ENCODE peak calls at places on chromosomes 3 and 15, in five cellular contexts. One of them, this sample, is unnamed.

GRCh38 chr3:185717121-185717520 is 107.7 kb downstream of the IGF2BP2 start:
- DNase-seq in fibroblast of lung: peak
- DNase-seq in colonic mucosa: no peak
- DNase-seq in thyroid gland: no peak
- DNase-seq in mammary epithelial cell: peak
- DNase-seq in this sample: peak

GRCh38 chr15:51681303-51681963 is at the start of gene SCG3:
- DNase-seq in fibroblast of lung: peak
- DNase-seq in colonic mucosa: peak
- DNase-seq in thyroid gland: peak
- DNase-seq in mammary epithelial cell: peak
- DNase-seq in this sample: peak

GRCh38 chr15:42035362-42035761 is 14.5 kb upstream of the PLA2G4E start:
- DNase-seq in fibroblast of lung: peak
- DNase-seq in colonic mucosa: peak
- DNase-seq in thyroid gland: no peak
- DNase-seq in mammary epithelial cell: peak
- DNase-seq in this sample: peak

GRCh38 chr15:42921049-42921731 is 612 bp upstream of the TTBK2 start:
- DNase-seq in fibroblast of lung: peak
- DNase-seq in colonic mucosa: peak
- DNase-seq in thyroid gland: peak
- DNase-seq in mammary epithelial cell: peak
- DNase-seq in this sample: peak

GRCh38 chr15:99306694-99307338 is 55.5 kb downstream of the LRRC28 start:
- DNase-seq in fibroblast of lung: peak
- DNase-seq in colonic mucosa: no peak
- DNase-seq in thyroid gland: peak
- DNase-seq in mammary epithelial cell: no peak
- DNase-seq in this sample: no peak

GRCh38 chr3:141556034-141556433 is 69.2 kb downstream of the RASA2 start:
- DNase-seq in fibroblast of lung: peak
- DNase-seq in colonic mucosa: no peak
- DNase-seq in thyroid gland: no peak
- DNase-seq in mammary epithelial cell: peak
- DNase-seq in this sample: peak

GRCh38 chr15:64016257-64016656 is 30.0 kb downstream of the DAPK2 start:
- DNase-seq in fibroblast of lung: no peak
- DNase-seq in colonic mucosa: no peak
- DNase-seq in thyroid gland: no peak
- DNase-seq in mammary epithelial cell: no peak
- DNase-seq in this sample: no peak

GRCh38 chr3:492586-493296 is 296.2 kb downstream of the CHL1 start:
- DNase-seq in fibroblast of lung: no peak
- DNase-seq in colonic mucosa: no peak
- DNase-seq in thyroid gland: no peak
- DNase-seq in mammary epithelial cell: no peak
- DNase-seq in this sample: no peak

GRCh38 chr3:47579875-47580274 is 1.2 kb upstream of the CSPG5 start:
- DNase-seq in fibroblast of lung: no peak
- DNase-seq in colonic mucosa: no peak
- DNase-seq in thyroid gland: no peak
- DNase-seq in mammary epithelial cell: no peak
- DNase-seq in this sample: no peak

GRCh38 chr15:98900382-98900781 is 107.2 kb downstream of the PGPEP1L start:
- DNase-seq in fibroblast of lung: peak
- DNase-seq in colonic mucosa: no peak
- DNase-seq in thyroid gland: no peak
- DNase-seq in mammary epithelial cell: no peak
- DNase-seq in this sample: peak

GRCh38 chr3:25037049-25037547 is 391.0 kb upstream of the RARB start:
- DNase-seq in fibroblast of lung: peak
- DNase-seq in colonic mucosa: no peak
- DNase-seq in thyroid gland: peak
- DNase-seq in mammary epithelial cell: no peak
- DNase-seq in this sample: peak

GRCh38 chr15:60477991-60478632 is 830 bp downstream of the ICE2 start:
- DNase-seq in fibroblast of lung: peak
- DNase-seq in colonic mucosa: peak
- DNase-seq in thyroid gland: peak
- DNase-seq in mammary epithelial cell: peak
- DNase-seq in this sample: peak

GRCh38 chr3:114504941-114505632 is 211.3 kb downstream of the TIGIT start:
- DNase-seq in fibroblast of lung: peak
- DNase-seq in colonic mucosa: no peak
- DNase-seq in thyroid gland: no peak
- DNase-seq in mammary epithelial cell: peak
- DNase-seq in this sample: no peak

GRCh38 chr15:40047413-40048154 is 8.6 kb upstream of the SRP14 start:
- DNase-seq in fibroblast of lung: peak
- DNase-seq in colonic mucosa: no peak
- DNase-seq in thyroid gland: peak
- DNase-seq in mammary epithelial cell: peak
- DNase-seq in this sample: peak

GRCh38 chr3:133820889-133821675 is 15.5 kb downstream of the SRPRB start:
- DNase-seq in fibroblast of lung: no peak
- DNase-seq in colonic mucosa: no peak
- DNase-seq in thyroid gland: no peak
- DNase-seq in mammary epithelial cell: no peak
- DNase-seq in this sample: no peak

GRCh38 chr3:167728176-167728575 is 6.5 kb downstream of the PDCD10 start:
- DNase-seq in fibroblast of lung: peak
- DNase-seq in colonic mucosa: no peak
- DNase-seq in thyroid gland: no peak
- DNase-seq in mammary epithelial cell: peak
- DNase-seq in this sample: peak

GRCh38 chr3:17544632-17545031 is 197.8 kb downstream of the TBC1D5 start:
- DNase-seq in fibroblast of lung: peak
- DNase-seq in colonic mucosa: no peak
- DNase-seq in thyroid gland: no peak
- DNase-seq in mammary epithelial cell: no peak
- DNase-seq in this sample: peak

GRCh38 chr15:83516935-83517334 is 69.8 kb downstream of the SH3GL3 start:
- DNase-seq in fibroblast of lung: peak
- DNase-seq in colonic mucosa: no peak
- DNase-seq in thyroid gland: no peak
- DNase-seq in mammary epithelial cell: peak
- DNase-seq in this sample: peak

GRCh38 chr15:94206463-94207167 is 24.7 kb upstream of the MCTP2 start:
- DNase-seq in fibroblast of lung: peak
- DNase-seq in colonic mucosa: no peak
- DNase-seq in thyroid gland: peak
- DNase-seq in mammary epithelial cell: peak
- DNase-seq in this sample: peak

GRCh38 chr3:118846176-118846575 is 188.5 kb downstream of the IGSF11 start:
- DNase-seq in fibroblast of lung: no peak
- DNase-seq in colonic mucosa: no peak
- DNase-seq in thyroid gland: no peak
- DNase-seq in mammary epithelial cell: no peak
- DNase-seq in this sample: no peak

GRCh38 chr15:94509259-94509658 is 277.9 kb downstream of the MCTP2 start:
- DNase-seq in fibroblast of lung: no peak
- DNase-seq in colonic mucosa: no peak
- DNase-seq in thyroid gland: no peak
- DNase-seq in mammary epithelial cell: no peak
- DNase-seq in this sample: no peak

GRCh38 chr15:77784361-77785292 is 151.9 kb upstream of the LINGO1 start:
- DNase-seq in fibroblast of lung: no peak
- DNase-seq in colonic mucosa: peak
- DNase-seq in thyroid gland: no peak
- DNase-seq in mammary epithelial cell: no peak
- DNase-seq in this sample: peak

GRCh38 chr3:45112939-45113338 is 33.2 kb downstream of the CDCP1 start:
- DNase-seq in fibroblast of lung: peak
- DNase-seq in colonic mucosa: no peak
- DNase-seq in thyroid gland: no peak
- DNase-seq in mammary epithelial cell: no peak
- DNase-seq in this sample: peak

GRCh38 chr3:77041756-77042155 is 1.9 kb downstream of the ROBO2 start:
- DNase-seq in fibroblast of lung: no peak
- DNase-seq in colonic mucosa: no peak
- DNase-seq in thyroid gland: no peak
- DNase-seq in mammary epithelial cell: no peak
- DNase-seq in this sample: no peak

GRCh38 chr3:187742351-187743171 is 2.7 kb downstream of the BCL6 start:
- DNase-seq in fibroblast of lung: peak
- DNase-seq in colonic mucosa: peak
- DNase-seq in thyroid gland: peak
- DNase-seq in mammary epithelial cell: peak
- DNase-seq in this sample: peak

GRCh38 chr3:183449791-183450190 is 21.4 kb upstream of the MCF2L2 start:
- DNase-seq in fibroblast of lung: peak
- DNase-seq in colonic mucosa: no peak
- DNase-seq in thyroid gland: no peak
- DNase-seq in mammary epithelial cell: no peak
- DNase-seq in this sample: no peak
- H3K4me3 ChIP-seq in fibroblast of lung: no peak
- H3K4me3 ChIP-seq in colonic mucosa: no peak
- H3K4me3 ChIP-seq in thyroid gland: no peak
- H3K4me3 ChIP-seq in mammary epithelial cell: no peak
- H3K4me3 ChIP-seq in this sample: no peak

DNA sequence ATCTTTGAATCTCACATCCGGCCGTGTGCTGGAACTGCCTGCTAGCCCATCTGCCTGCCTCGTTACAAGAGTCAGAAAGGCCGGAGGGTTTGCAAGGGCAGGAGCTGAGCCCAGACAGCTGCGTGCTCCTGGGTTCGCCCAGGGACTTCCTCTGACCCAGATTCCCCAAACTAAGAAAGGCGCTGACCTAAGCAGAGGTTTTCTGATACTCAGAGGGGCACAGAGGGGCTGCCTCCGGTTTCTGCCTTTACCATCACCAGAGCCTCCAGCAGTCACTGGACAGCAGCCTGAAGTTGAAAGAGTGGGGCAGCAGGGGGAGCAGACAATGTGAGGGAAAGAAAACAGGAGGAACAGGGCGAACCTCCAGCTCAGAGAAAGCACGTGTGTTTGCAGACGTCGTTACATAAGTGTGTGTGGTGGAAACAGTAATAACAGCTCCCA is 33.4 kb upstream of the RAD18 start:
- DNase-seq in fibroblast of lung: peak
- DNase-seq in colonic mucosa: no peak
- DNase-seq in thyroid gland: no peak
- DNase-seq in mammary epithelial cell: no peak
- DNase-seq in this sample: peak
- TF ChIP-seq CTCF in fibroblast of lung: peak
- TF ChIP-seq CTCF in colonic mucosa: no peak
- TF ChIP-seq CTCF in thyroid gland: no peak
- TF ChIP-seq CTCF in mammary epithelial cell: no peak
- TF ChIP-seq CTCF in this sample: peak

DNA sequence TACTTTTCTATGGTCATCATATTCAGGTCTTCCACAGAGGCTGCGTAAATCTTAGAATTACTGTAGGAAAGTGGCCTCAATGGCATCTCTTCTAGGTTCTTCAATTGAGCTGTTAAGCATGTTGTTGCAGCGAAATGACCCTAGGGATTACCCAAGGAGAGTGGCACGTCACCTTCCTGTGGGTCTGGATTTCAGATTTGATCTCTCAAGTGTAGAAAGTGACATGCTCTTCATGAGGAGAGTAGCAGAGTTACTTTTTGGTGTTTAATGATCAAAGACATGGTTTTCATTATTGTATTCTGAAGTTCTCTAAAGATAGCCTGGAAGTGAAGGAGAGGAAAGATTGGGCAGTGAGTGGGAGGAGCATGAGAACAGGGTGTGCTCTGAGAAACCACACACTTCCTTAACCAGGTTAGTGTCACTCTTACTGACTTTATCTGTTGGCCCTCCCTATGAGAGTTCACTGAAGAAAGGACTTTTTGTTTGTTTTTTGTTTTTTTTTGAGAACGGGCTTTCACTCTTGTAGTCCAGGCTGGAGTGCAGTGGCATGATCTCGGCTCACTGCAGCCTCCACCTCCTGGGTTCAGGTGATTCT is 153.6 kb downstream of the AKAP13 start:
- DNase-seq in fibroblast of lung: no peak
- DNase-seq in colonic mucosa: no peak
- DNase-seq in thyroid gland: no peak
- DNase-seq in mammary epithelial cell: peak
- DNase-seq in this sample: no peak
- H3K4me3 ChIP-seq in fibroblast of lung: no peak
- H3K4me3 ChIP-seq in colonic mucosa: no peak
- H3K4me3 ChIP-seq in thyroid gland: no peak
- H3K4me3 ChIP-seq in mammary epithelial cell: no peak
- H3K4me3 ChIP-seq in this sample: no peak

DNA sequence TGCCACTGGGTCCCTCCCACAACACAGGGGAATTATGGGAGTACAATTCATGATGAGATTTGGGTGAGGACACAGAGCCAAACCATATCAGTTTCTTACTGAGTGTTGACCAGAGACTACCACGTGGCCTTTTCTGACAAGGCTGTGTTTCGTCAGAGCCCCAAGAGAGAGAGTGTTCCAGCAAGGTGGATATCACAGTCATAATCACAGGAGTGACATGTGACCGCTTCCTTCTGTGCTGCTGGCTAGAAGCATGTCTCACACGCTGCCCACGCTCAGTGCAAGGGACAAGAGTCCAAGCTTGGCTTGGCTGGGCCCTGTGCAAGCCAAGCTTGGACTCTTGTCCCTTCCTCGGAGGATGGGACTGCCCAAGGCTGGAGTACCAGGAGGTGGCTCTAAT is 103.2 kb downstream of the GABRG3 start:
- DNase-seq in fibroblast of lung: no peak
- DNase-seq in colonic mucosa: no peak
- DNase-seq in thyroid gland: no peak
- DNase-seq in mammary epithelial cell: no peak
- DNase-seq in this sample: no peak
- TF ChIP-seq CTCF in fibroblast of lung: no peak
- TF ChIP-seq CTCF in colonic mucosa: no peak
- TF ChIP-seq CTCF in thyroid gland: no peak
- TF ChIP-seq CTCF in mammary epithelial cell: no peak
- TF ChIP-seq CTCF in this sample: no peak

DNA sequence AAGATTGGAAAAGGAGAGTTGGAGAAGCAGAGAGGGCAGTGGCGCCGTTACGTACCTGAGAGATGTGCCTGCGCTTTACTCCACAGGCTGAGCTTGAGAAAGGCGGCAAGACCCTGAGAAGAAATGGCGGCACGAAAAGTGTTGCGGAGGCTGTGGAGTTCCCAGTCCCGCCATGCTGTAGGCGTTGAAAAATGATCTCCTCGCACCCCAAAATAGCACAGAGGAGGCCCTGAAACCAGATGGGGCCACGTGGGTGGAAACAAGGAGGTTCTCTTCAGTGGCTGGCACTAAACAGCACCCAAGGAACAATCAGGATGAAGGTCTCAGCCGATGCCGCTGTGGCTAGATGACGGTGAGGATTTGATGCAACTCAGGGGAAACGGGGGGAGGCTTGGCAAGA is 57.2 kb downstream of the TMEM212 start:
- DNase-seq in fibroblast of lung: no peak
- DNase-seq in colonic mucosa: no peak
- DNase-seq in thyroid gland: no peak
- DNase-seq in mammary epithelial cell: no peak
- DNase-seq in this sample: no peak
- H3K4me3 ChIP-seq in fibroblast of lung: no peak
- H3K4me3 ChIP-seq in colonic mucosa: no peak
- H3K4me3 ChIP-seq in thyroid gland: no peak
- H3K4me3 ChIP-seq in mammary epithelial cell: no peak
- H3K4me3 ChIP-seq in this sample: no peak